ENCODE peak calls at places on chromosome 7, in four cellular contexts. One of them, this sample, is unnamed.

GRCh38 chr7:107480932-107481331 is 11.1 kb downstream of the GPR22 start:
- DNase-seq in cardiac fibroblast: peak; percentile 26
- DNase-seq in psoas muscle: no peak
- DNase-seq in AG04449: no peak
- DNase-seq in this sample: no peak

GRCh38 chr7:74226633-74227032 is 16.8 kb downstream of the LAT2 start:
- DNase-seq in cardiac fibroblast: no peak
- DNase-seq in AG04449: no peak
- DNase-seq in psoas muscle: no peak
- DNase-seq in this sample: no peak

GRCh38 chr7:107971613-107972012 is 31.3 kb downstream of the LAMB1 start:
- DNase-seq in AG04449: no peak
- DNase-seq in psoas muscle: no peak
- DNase-seq in cardiac fibroblast: peak; percentile 91
- DNase-seq in this sample: no peak

GRCh38 chr7:129495987-129496386 is 6.3 kb upstream of the SMKR1 start:
- DNase-seq in cardiac fibroblast: no peak
- DNase-seq in AG04449: no peak
- DNase-seq in psoas muscle: no peak
- DNase-seq in this sample: no peak

GRCh38 chr7:42605381-42605780 is 306.5 kb downstream of the C7orf25 start:
- DNase-seq in AG04449: no peak
- DNase-seq in psoas muscle: no peak
- DNase-seq in cardiac fibroblast: no peak
- DNase-seq in this sample: no peak

GRCh38 chr7:116859323-116859722 is 3.1 kb upstream of the CAPZA2 start:
- DNase-seq in cardiac fibroblast: peak; percentile 78
- DNase-seq in AG04449: peak; percentile 33
- DNase-seq in psoas muscle: no peak
- DNase-seq in this sample: peak; percentile 58

GRCh38 chr7:122550545-122550944 is 148.4 kb downstream of the RNF133 start:
- DNase-seq in cardiac fibroblast: peak; percentile 9
- DNase-seq in AG04449: no peak
- DNase-seq in psoas muscle: no peak
- DNase-seq in this sample: no peak

GRCh38 chr7:48084727-48085432 is 4.2 kb upstream of the UPP1 start:
- DNase-seq in AG04449: peak; percentile 94
- DNase-seq in psoas muscle: peak; percentile 68
- DNase-seq in cardiac fibroblast: peak; percentile 99
- DNase-seq in this sample: peak; percentile 95

GRCh38 chr7:157041514-157042277 is 31.2 kb upstream of the MNX1 start:
- DNase-seq in psoas muscle: no peak
- DNase-seq in cardiac fibroblast: no peak
- DNase-seq in AG04449: no peak
- DNase-seq in this sample: no peak

GRCh38 chr7:130346339-130346905 is 1.8 kb downstream of the CPA5 start:
- DNase-seq in psoas muscle: no peak
- DNase-seq in cardiac fibroblast: no peak
- DNase-seq in AG04449: no peak
- DNase-seq in this sample: no peak

GRCh38 chr7:105136221-105136620 is 122.2 kb downstream of the KMT2E start:
- DNase-seq in psoas muscle: no peak
- DNase-seq in cardiac fibroblast: no peak
- DNase-seq in AG04449: no peak
- DNase-seq in this sample: no peak
- TF ChIP-seq CTCF in psoas muscle: no peak
- TF ChIP-seq CTCF in cardiac fibroblast: peak; percentile 37
- TF ChIP-seq CTCF in AG04449: peak; percentile 5
- TF ChIP-seq CTCF in this sample: peak; percentile 7

GRCh38 chr7:2019693-2020511 is 212.8 kb downstream of the MAD1L1 start:
- DNase-seq in AG04449: peak; percentile 81
- DNase-seq in psoas muscle: peak; percentile 80
- DNase-seq in cardiac fibroblast: peak; percentile 88
- DNase-seq in this sample: peak; percentile 88
- H3K4me3 ChIP-seq in AG04449: no peak overlapping the region
- H3K4me3 ChIP-seq in psoas muscle: peak overlapping the region; percentile 49
- H3K4me3 ChIP-seq in cardiac fibroblast: no peak overlapping the region
- H3K4me3 ChIP-seq in this sample: no peak overlapping the region

GRCh38 chr7:155298834-155299538 is 1.3 kb downstream of the INSIG1 start:
- DNase-seq in AG04449: peak; percentile 72
- DNase-seq in cardiac fibroblast: peak; percentile 97
- DNase-seq in psoas muscle: peak; percentile 96
- DNase-seq in this sample: peak; percentile 81
- TF ChIP-seq CTCF in AG04449: no peak
- TF ChIP-seq CTCF in cardiac fibroblast: no peak
- TF ChIP-seq CTCF in psoas muscle: no peak
- TF ChIP-seq CTCF in this sample: peak; percentile 6

DNA sequence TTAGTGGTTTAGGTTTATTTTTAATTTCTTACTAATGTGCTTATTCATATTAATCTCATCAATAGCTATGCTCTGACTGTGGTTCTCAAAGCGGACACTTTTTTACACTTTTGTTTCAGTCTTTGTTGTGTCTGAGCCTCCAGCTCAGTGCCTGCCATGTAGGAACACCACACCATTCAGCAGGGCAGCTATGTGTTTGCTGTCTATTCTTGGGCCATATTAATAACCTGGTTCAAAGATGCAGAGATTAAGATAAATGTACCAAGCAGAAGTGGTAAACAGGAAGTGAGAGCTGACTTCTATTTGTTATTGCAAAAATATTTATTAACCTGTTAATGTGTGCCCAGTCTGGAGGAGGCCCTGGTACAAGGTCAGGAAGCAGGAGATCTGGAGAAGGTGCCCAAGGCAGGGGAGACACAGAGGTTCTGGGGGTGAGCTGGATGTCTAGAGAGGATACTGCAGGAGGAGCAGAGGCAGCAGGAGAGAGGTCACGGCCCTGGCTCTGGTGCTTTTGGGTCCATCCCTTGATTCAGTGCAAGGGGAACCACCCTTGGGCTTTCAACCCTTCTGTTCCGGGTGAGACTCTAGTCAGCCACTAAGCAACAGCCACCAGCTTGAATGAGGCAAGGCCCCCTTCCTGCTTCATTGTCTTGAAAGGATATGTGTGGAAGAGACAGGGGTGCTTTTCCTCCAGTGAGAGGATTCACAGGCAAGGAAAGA is 1.9 kb downstream of the TBXAS1 start:
- DNase-seq in cardiac fibroblast: no peak
- DNase-seq in AG04449: no peak
- DNase-seq in psoas muscle: no peak
- DNase-seq in this sample: no peak
- H3K4me3 ChIP-seq in cardiac fibroblast: no peak overlapping the region
- H3K4me3 ChIP-seq in AG04449: no peak overlapping the region
- H3K4me3 ChIP-seq in psoas muscle: peak overlapping the region; percentile 41
- H3K4me3 ChIP-seq in this sample: no peak overlapping the region

DNA sequence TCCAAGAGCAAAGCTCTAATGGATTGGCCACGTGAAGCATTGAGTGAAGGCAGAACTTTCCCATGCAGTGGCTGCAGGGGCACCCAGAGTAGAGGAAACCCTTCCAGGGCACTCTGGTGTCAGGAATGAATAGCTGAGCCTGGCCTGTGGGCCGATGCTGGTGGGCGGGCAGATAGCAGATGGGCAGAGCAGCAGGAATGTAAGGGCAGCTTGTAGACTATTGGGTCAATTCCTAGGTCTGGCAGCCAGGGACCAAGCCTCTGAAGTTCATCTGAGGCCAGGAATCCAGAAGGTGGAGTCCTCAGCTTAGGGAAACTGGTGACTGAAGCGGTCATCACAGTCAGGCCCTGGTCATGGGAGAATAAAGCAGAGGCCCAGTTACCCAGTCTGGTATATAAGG is 115.4 kb downstream of the TMEM178B start:
- DNase-seq in AG04449: no peak
- DNase-seq in psoas muscle: no peak
- DNase-seq in cardiac fibroblast: no peak
- DNase-seq in this sample: no peak
- TF ChIP-seq CTCF in AG04449: no peak
- TF ChIP-seq CTCF in psoas muscle: no peak
- TF ChIP-seq CTCF in cardiac fibroblast: no peak
- TF ChIP-seq CTCF in this sample: no peak

DNA sequence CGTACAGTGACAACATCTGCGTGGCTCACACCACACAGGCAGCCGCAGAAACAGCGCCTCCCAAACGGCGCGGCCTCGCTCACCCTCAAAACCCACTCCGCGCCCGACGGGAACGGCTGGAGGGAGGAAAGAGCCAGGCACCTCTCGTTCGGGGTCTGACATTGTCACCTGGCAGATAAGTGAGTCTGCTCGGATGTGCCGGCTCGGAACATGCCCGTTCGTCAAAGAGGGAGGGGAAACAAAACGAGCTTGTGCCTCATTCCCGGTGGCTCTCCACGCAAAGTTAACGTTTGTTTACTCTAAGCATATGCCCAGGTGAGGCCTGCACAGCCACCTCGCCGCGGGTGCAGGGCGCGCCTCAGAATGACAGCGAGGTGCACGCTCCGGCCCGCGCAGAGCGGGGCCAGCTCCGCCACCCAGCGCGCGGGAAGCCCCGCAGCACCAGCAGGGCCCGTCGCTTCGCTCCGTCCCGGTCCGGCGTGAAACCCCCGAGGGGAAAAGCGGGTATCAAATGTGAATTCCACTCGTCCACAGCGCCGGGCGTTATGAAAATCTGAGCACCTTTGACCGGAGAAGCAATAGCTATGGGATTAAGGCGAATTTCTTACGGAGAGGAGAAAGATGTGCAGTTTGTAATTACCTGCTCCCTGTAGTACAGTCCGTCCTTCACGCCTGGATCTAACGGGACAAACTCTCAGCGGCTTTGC is 13.1 kb downstream of the CNPY1 start:
- DNase-seq in AG04449: no peak
- DNase-seq in psoas muscle: no peak
- DNase-seq in cardiac fibroblast: no peak
- DNase-seq in this sample: no peak
- H3K4me3 ChIP-seq in AG04449: no peak overlapping the region
- H3K4me3 ChIP-seq in psoas muscle: peak overlapping the region; percentile 43
- H3K4me3 ChIP-seq in cardiac fibroblast: no peak overlapping the region
- H3K4me3 ChIP-seq in this sample: no peak overlapping the region

GRCh38 chr7:135188298-135188984 is 17.9 kb upstream of the CYREN start:
- DNase-seq in psoas muscle: no peak
- DNase-seq in AG04449: no peak
- DNase-seq in cardiac fibroblast: no peak
- DNase-seq in this sample: no peak

GRCh38 chr7:135189221-135189662 is 18.7 kb upstream of the CYREN start:
- DNase-seq in psoas muscle: no peak
- DNase-seq in cardiac fibroblast: no peak
- DNase-seq in AG04449: no peak
- DNase-seq in this sample: no peak

GRCh38 chr7:135185471-135186260 is 15.2 kb upstream of the CYREN start:
- DNase-seq in AG04449: no peak
- DNase-seq in cardiac fibroblast: no peak
- DNase-seq in psoas muscle: no peak
- DNase-seq in this sample: no peak

GRCh38 chr7:135186261-135186540 is 15.7 kb upstream of the CYREN start:
- DNase-seq in cardiac fibroblast: no peak
- DNase-seq in psoas muscle: no peak
- DNase-seq in AG04449: no peak
- DNase-seq in this sample: no peak

GRCh38 chr7:135186841-135187253 is 16.3 kb upstream of the CYREN start:
- DNase-seq in AG04449: no peak
- DNase-seq in psoas muscle: no peak
- DNase-seq in cardiac fibroblast: no peak
- DNase-seq in this sample: no peak
- TF ChIP-seq CTCF in AG04449: no peak
- TF ChIP-seq CTCF in psoas muscle: no peak
- TF ChIP-seq CTCF in cardiac fibroblast: no peak
- TF ChIP-seq CTCF in this sample: no peak

GRCh38 chr7:5596896-5597246 is 173.2 kb upstream of the TNRC18 start:
- DNase-seq in cardiac fibroblast: no peak
- DNase-seq in psoas muscle: no peak
- DNase-seq in AG04449: no peak
- DNase-seq in this sample: no peak
- H3K4me3 ChIP-seq in cardiac fibroblast: no peak overlapping the region
- H3K4me3 ChIP-seq in psoas muscle: no peak overlapping the region
- H3K4me3 ChIP-seq in AG04449: peak overlapping the region; percentile 87
- H3K4me3 ChIP-seq in this sample: peak overlapping the region; percentile 92

This sample was measured in BJ.